ENCODE peak calls at places on chromosomes 16 and 17, in eight cellular contexts. Q is upper lobe of left lung, V is gastrocnemius medialis, C is heart left ventricle, G is HCT116, U is Peyer's patch, M is body of pancreas, Z is GM12878. K is an unnamed sample.

GRCh38 chr16:51821527-51821926 is 670.5 kb upstream of the SALL1 start:
- DNase-seq in Z (no peak), Q (no peak), G (no peak), V (no peak), U (no peak), C (no peak), M (no peak), K (no peak)

GRCh38 chr16:54923055-54923473 is 7.6 kb upstream of the IRX5 start:
- DNase-seq in M (no peak), G (no peak), V (no peak), Q (no peak), Z (no peak), U (no peak), C (no peak), K (no peak)

GRCh38 chr16:30895592-30896202 is 717 bp upstream of the CTF1 start:
- DNase-seq in M (no peak), V (no peak), Q (no peak), C (no peak), Z (no peak), G (peak), U (no peak), K (no peak)

GRCh38 chr17:31629696-31630470 is 229.2 kb downstream of the COPRS start:
- DNase-seq in U (no peak), M (no peak), C (no peak), Z (no peak), G (no peak), V (no peak), Q (no peak), K (no peak)

GRCh38 chr17:13797863-13798262 is 196.1 kb upstream of the HS3ST3A1 start:
- DNase-seq in U (no peak), V (no peak), G (no peak), Z (no peak), Q (no peak), M (no peak), C (no peak), K (no peak)

GRCh38 chr17:68572138-68572842 is 28.9 kb downstream of the FAM20A start:
- DNase-seq in C (no peak), Q (peak), Z (no peak), G (no peak), M (no peak), U (no peak), V (no peak), K (no peak)

GRCh38 chr17:63356275-63356905 is 89.7 kb downstream of the CYB561 start:
- DNase-seq in C (no peak), Q (no peak), V (no peak), Z (no peak), M (no peak), U (no peak), G (peak), K (no peak)

GRCh38 chr17:47878203-47879027 is 17.6 kb upstream of the SP2 start:
- DNase-seq in M (no peak), C (no peak), G (no peak), U (peak), V (no peak), Q (no peak), Z (no peak), K (no peak)

GRCh38 chr17:57144567-57144966 is 59.5 kb downstream of the AKAP1 start:
- DNase-seq in M (no peak), C (no peak), U (no peak), Q (no peak), Z (no peak), G (no peak), V (no peak), K (no peak)

GRCh38 chr17:40017422-40018080 is 2.3 kb downstream of the CSF3 start:
- DNase-seq in U (no peak), V (peak), G (no peak), C (no peak), Q (no peak), M (no peak), Z (no peak), K (no peak)

GRCh38 chr17:63984206-63984605 is 11.5 kb upstream of the SCN4A start:
- DNase-seq in U (no peak), G (no peak), V (no peak), Z (no peak), Q (no peak), C (no peak), M (no peak), K (no peak)

GRCh38 chr17:48601184-48601527 is 3.6 kb downstream of the HOXB6 start:
- DNase-seq in V (no peak), Z (no peak), M (no peak), Q (no peak), U (no peak), C (no peak), G (no peak), K (no peak)

GRCh38 chr17:74446551-74447500 is 14.9 kb downstream of the GPRC5C start:
- DNase-seq in C (peak), V (peak), Q (peak), M (peak), G (no peak), Z (no peak), U (no peak), K (no peak)

GRCh38 chr17:11991461-11991860 is 5.8 kb downstream of the ZNF18 start:
- DNase-seq in V (no peak), Z (no peak), M (no peak), C (no peak), U (no peak), G (no peak), Q (no peak), K (no peak)

GRCh38 chr16:51818342-51818944 is 667.4 kb upstream of the SALL1 start:
- DNase-seq in G (no peak), U (no peak), C (no peak), Z (no peak), M (peak), Q (no peak), V (no peak), K (no peak)

GRCh38 chr16:27246439-27246838 is 22.1 kb downstream of the NSMCE1 start:
- DNase-seq in M (no peak), C (no peak), G (no peak), V (no peak), Q (peak), U (no peak), Z (no peak), K (peak)

GRCh38 chr16:3439637-3440036 is 3.7 kb downstream of the ZNF597 start:
- DNase-seq in M (no peak), C (no peak), G (no peak), Q (no peak), U (no peak), Z (no peak), V (no peak), K (no peak)

GRCh38 chr16:3444032-3444388 is 530 bp downstream of the NAA60 start:
- DNase-seq in M (no peak), G (peak), Q (no peak), Z (no peak), U (no peak), C (no peak), V (no peak), K (no peak)

DNA sequence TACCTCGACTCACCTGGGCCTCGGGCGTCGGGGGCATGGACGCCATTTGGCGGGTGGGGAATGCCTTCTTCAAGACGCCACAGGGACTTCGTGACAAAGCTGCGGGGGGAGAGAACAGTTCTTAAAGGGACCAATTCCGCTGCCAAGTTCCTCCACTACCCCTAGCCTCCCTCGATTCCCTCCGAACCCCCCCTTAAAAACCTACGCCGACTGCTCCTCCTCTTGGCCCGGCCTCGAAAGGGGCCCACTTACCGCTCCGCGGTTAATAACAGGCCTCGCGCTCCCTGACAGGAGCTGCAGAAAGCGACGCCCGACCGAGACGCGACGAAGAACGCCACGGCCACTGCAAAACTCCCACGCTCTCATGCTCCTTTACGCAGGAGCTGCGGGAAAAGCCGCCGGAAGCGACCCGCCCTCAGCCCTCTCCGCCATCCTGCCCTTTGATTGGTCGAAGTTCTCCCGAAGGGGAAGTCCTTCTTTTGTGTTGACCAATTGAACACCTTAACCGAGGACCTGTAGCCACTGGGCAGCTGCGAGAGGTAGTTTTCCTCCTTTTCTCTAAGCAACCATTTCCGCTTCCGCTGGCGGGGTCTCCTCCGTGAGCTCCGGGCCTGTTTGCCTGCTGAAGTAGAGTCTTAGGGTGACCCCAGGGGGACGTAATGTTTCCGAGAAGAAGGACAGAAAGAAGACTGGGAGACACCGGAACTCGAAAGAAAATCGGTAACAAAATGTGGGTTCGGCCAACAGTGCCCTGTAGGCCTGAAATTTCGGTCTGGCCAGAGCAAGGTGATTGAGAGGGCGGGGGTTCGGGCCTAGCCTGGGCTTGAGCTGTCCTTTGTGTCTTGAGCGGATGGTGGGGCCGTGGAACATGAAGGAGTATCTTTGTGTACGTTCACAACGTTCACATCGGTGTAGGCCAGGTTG is at the start of the genes NAA60 and ZNF597:
- DNase-seq in Q (peak), V (peak), Z (peak), U (peak), C (peak), M (peak), G (peak), K (peak)
- TF ChIP-seq POLR2A in Q (no peak), V (peak), Z (peak), U (peak), C (peak), M (peak), G (peak), K (no peak)

GRCh38 chr17:27793906-27794380 is 6.4 kb downstream of the NOS2 start:
- DNase-seq in U (no peak), Z (no peak), V (no peak), G (no peak), Q (no peak), M (no peak), C (no peak), K (no peak)
- H3K4me3 ChIP-seq in U (peak), Z (no peak), V (peak), G (no peak), Q (peak), M (no peak), C (peak), K (no peak)

DNA sequence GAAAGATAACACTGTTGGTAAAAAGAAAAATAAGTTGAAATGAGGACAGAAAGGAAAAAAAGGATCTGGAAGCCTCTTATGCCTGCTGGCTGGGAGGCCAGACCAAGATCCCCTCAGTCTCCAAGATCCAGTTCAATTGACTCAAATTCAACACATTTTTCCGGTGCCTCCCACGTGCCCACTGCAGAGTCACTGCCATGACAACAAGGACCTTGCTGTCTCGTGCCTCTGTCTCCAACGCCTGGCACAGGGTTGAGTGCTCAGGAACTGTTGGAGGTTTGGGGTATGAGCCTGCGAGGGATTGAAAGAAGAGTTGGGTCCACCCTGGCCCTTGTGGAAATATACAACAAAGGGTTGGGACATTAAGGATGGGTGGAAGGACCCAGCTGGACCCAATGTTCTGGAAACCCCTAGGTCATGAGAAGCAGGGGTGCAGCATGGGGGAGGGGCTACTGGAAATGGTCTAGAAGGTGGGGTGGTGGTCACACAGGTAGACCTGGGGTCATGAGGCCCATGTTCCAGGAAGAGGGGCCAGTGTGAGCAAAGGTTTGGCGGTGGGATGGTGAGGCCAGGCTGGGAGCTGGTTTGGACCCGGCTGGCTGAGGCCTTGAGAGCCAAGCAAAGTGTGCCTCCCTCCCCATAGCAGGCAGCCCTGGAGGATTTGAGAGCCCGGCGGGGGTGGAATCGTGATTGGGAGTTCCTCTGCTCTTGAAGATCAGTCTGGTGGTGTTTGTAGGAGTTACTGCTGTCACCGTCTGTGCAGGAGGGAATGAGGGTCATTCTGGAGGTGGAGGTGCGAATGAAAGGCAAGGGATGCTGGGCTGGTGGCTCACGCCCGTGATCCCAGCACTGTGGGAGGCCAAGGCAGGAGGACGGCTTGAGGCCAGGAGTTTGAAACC is 1.4 kb downstream of the IL34 start:
- DNase-seq in M (no peak), C (no peak), G (no peak), Z (no peak), U (no peak), V (no peak), Q (no peak), K (no peak)
- TF ChIP-seq CTCF in M (no peak), C (no peak), G (no peak), Z (no peak), U (no peak), V (no peak), Q (no peak), K (no peak)

DNA sequence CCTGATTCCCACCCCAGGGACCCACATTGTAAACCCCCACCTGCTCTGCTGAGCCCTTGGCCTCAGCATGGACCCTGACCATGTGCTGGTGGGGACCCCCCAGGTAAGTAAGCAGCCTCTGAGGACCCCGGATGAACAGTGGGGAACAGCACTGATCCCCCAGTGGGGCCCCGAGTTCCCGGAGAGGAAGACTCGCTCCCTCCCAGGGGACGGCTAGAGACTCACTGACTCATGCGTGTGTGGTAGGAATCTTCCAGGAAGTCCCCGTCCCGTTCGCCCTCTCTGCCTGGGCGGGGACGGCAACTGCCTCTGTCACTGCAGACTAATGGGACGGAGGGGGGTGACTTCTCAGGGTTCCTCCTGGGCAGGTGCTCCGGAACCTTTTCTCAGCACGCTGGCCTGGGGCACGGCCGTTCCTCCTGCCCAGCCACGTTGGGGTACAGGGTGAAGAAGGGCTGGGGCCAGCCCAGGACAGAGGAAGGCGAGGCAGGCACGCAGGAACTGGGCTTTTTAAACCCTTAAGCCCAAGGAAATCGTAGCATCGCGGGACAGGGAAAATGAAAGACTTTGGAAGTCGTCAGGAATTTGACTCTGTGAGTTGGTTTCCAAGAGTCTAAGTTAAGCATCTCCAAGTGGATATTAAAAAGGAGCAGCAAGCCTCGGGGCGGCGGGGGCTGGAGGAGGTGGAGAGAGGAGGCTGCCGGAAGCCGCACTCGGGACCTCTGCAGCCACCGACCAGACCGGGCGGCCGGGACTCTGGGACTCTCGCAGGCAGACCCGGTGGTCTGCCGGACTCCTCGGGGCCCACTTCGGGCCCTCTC is 178.7 kb downstream of the SEC14L1 start:
- DNase-seq in C (peak), Q (peak), U (peak), V (peak), G (peak), Z (no peak), M (peak), K (peak)
- TF ChIP-seq POLR2A in C (peak), Q (no peak), U (peak), V (peak), G (peak), Z (peak), M (peak), K (no peak)

GRCh38 chr17:81364278-81365147 is 30.7 kb upstream of the BAHCC1 start:
- DNase-seq in C (no peak), M (no peak), V (no peak), Z (no peak), U (no peak), Q (no peak), G (no peak), K (no peak)

GRCh38 chr17:81367171-81367570 is 28.1 kb upstream of the BAHCC1 start:
- DNase-seq in U (no peak), V (no peak), G (no peak), Z (no peak), Q (no peak), C (no peak), M (no peak), K (peak)

GRCh38 chr17:81365148-81365600 is 30.1 kb upstream of the BAHCC1 start:
- DNase-seq in V (no peak), C (peak), Z (no peak), U (peak), Q (peak), G (peak), M (peak), K (no peak)

GRCh38 chr17:81366648-81367047 is 28.6 kb upstream of the BAHCC1 start:
- DNase-seq in M (peak), U (no peak), C (no peak), G (no peak), V (no peak), Z (no peak), Q (no peak), K (no peak)

DNA sequence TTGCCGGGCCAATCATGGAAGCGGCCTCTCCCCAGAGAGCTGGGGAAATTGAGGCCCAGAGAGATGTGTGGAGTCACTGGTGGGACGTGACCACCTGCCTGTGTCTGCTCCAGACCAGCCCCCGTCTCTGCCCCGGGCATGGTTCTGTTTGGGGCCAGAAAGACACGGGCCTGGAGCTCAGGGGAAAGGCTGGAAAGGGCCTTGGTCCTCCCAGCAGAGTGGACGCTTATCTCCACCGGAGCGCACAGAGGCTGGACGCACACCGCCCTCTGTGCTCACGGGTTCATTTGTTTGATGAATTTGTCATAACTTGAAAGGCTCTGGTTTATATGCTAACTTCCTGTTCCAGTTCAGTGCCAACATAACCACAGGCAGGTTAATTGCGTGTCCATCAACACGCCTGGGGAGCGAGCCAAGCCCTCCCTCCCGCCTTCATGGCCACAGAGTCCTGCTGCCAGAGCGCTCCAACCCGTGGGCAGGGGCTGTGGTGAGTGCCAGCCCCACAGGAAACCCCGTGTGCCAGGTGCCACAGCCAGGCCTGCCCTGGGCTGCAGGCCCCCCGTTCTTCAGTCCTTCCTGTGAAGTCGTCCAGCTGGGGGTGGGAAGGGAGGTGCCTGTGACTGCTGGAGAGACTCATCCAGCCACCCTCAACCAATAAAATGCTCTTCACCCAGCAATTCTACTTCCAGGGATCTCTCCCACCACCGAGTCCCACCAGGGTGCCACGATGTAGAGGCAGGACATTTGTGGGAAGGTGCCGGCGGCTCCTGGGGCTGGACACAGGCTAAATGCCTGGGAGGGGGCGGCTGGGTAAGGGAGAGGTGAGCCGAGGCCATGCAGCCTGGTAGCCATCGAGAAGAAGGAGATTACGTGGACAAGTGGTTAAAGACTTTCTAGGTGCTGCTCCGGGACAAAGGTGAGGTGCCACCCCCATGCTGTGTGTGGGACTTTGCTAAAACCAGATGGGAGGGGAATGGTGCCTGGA is 29.4 kb upstream of the BAHCC1 start:
- DNase-seq in M (peak), C (no peak), Q (peak), G (peak), U (peak), V (no peak), Z (peak), K (no peak)
- H3K4me3 ChIP-seq in M (no peak), C (no peak), Q (peak), G (peak), U (peak), V (peak), Z (no peak), K (no peak)